ENCODE peak calls at places on chromosome 16, in six cellular contexts. M is NCI-H1694 treated with DMSO at 0.1 percent for 48 hours; B is EL; X is CD4-positive, alpha-beta T cell; J is activated T-cell treated with anti-CD3 and anti-CD28 coated beads for 24 hours; A is T-helper 1 cell. E is an unnamed sample.

GRCh38 chr16:17211797-17212196 is 259.0 kb downstream of the XYLT1 start:
- DNase-seq in B (no peak), J (peak), A (peak), X (peak), M (peak), E (no peak)

GRCh38 chr16:8571061-8571596 is 19.2 kb downstream of the TMEM114 start:
- DNase-seq in A (no peak), B (peak), M (no peak), X (no peak), J (no peak), E (no peak)

GRCh38 chr16:22191966-22192260 is 14.2 kb upstream of the EEF2K start:
- DNase-seq in M (no peak), X (no peak), J (peak), B (no peak), A (peak), E (no peak)

GRCh38 chr16:82874672-82875071 is 247.9 kb downstream of the CDH13 start:
- DNase-seq in A (no peak), M (no peak), X (no peak), J (no peak), B (no peak), E (no peak)

GRCh38 chr16:76882105-76882504 is 308.9 kb upstream of the MON1B start:
- DNase-seq in J (no peak), A (no peak), B (no peak), X (no peak), M (no peak), E (no peak)

GRCh38 chr16:66996324-66996982 is 8.1 kb downstream of the CES4A start:
- DNase-seq in X (no peak), A (no peak), M (no peak), J (no peak), B (peak), E (no peak)

GRCh38 chr16:2449118-2449517 is 10.8 kb upstream of the TEDC2 start:
- DNase-seq in J (no peak), B (no peak), M (no peak), X (no peak), A (no peak), E (no peak)

GRCh38 chr16:84074721-84075120 is 32.1 kb upstream of the SLC38A8 start:
- DNase-seq in B (no peak), X (no peak), M (no peak), J (no peak), A (no peak), E (no peak)

GRCh38 chr16:29896841-29897240 is 2.5 kb downstream of the SEZ6L2 start:
- DNase-seq in A (no peak), X (no peak), J (no peak), B (no peak), M (no peak), E (no peak)

GRCh38 chr16:72198021-72198420 is 26.1 kb upstream of the PMFBP1 start:
- DNase-seq in J (no peak), B (peak), X (no peak), A (no peak), M (peak), E (no peak)

GRCh38 chr16:24418729-24419128 is 120.6 kb upstream of the RBBP6 start:
- DNase-seq in B (no peak), J (no peak), X (no peak), A (no peak), M (no peak), E (no peak)

GRCh38 chr16:75789237-75789636 is 62.9 kb upstream of the CPHXL start:
- DNase-seq in M (peak), A (peak), X (no peak), B (peak), J (no peak), E (no peak)

GRCh38 chr16:10343124-10343760 is 42.6 kb upstream of the ATF7IP2 start:
- DNase-seq in J (no peak), B (no peak), M (no peak), X (no peak), A (no peak), E (no peak)

GRCh38 chr16:20871258-20871657 is 28.9 kb downstream of the DCUN1D3 start:
- DNase-seq in B (no peak), A (no peak), X (no peak), J (no peak), M (no peak), E (no peak)

GRCh38 chr16:47574091-47575054 is 113.2 kb downstream of the PHKB start:
- DNase-seq in A (peak), X (no peak), J (peak), B (peak), M (no peak), E (no peak)

GRCh38 chr16:66292241-66292935 is 74.1 kb upstream of the CDH5 start:
- DNase-seq in A (no peak), M (no peak), J (no peak), B (no peak), X (no peak), E (no peak)

GRCh38 chr16:19879241-19879792 is 5.3 kb downstream of the GPRC5B start:
- DNase-seq in M (peak), X (no peak), A (no peak), B (peak), J (no peak), E (no peak)

GRCh38 chr16:57377080-57377841 is 5.0 kb downstream of the CX3CL1 start:
- DNase-seq in B (peak), X (no peak), A (no peak), M (no peak), J (peak), E (no peak)

E was measured in progenitor cell of endocrine pancreas.